ENCODE peak calls at places on chromosomes 11 and 22, in ten cellular contexts. J, R, D, M, P, V, N, W, E and L are unnamed samples.

GRCh38 chr22:34108168-34108567 is 187.9 kb upstream of the LARGE1 start:
- DNase-seq in J (no peak), R (no peak), D (no peak), M (no peak), P (no peak), V (no peak), N (no peak), W (no peak), E (no peak), L (no peak)

GRCh38 chr11:127345819-127346459 is 345.4 kb upstream of the KIRREL3 start:
- DNase-seq in J (no peak), R (no peak), D (peak), M (peak), P (peak), V (peak), N (peak), W (no peak), E (peak), L (peak)

GRCh38 chr11:66466225-66467033 is at the start of gene PELI3:
- DNase-seq in J (no peak), R (peak), D (peak), M (peak), P (peak), V (peak), N (peak), W (peak), E (peak), L (peak)

GRCh38 chr11:111777094-111778046 is 11.2 kb upstream of the PPP2R1B start:
- DNase-seq in J (peak), R (peak), D (peak), M (peak), P (peak), V (no peak), N (peak), W (no peak), E (peak), L (peak)

GRCh38 chr11:114440121-114440860 is 1.0 kb downstream of the REXO2 start:
- DNase-seq in J (no peak), R (peak), D (peak), M (no peak), P (no peak), V (no peak), N (no peak), W (no peak), E (peak), L (no peak)

GRCh38 chr11:13007702-13008435 is 1.2 kb upstream of the RASSF10 start:
- DNase-seq in J (no peak), R (no peak), D (no peak), M (no peak), P (peak), V (no peak), N (peak), W (no peak), E (no peak), L (no peak)

GRCh38 chr22:36934153-36934939 is 20.9 kb downstream of the CSF2RB start:
- DNase-seq in J (no peak), R (no peak), D (no peak), M (no peak), P (no peak), V (no peak), N (no peak), W (no peak), E (no peak), L (no peak)

GRCh38 chr22:44399906-44400762 is 87.4 kb upstream of the SHISAL1 start:
- DNase-seq in J (no peak), R (no peak), D (no peak), M (no peak), P (no peak), V (no peak), N (no peak), W (no peak), E (no peak), L (no peak)

GRCh38 chr11:3954448-3955298 is 99.2 kb downstream of the STIM1 start:
- DNase-seq in J (no peak), R (no peak), D (no peak), M (no peak), P (no peak), V (no peak), N (no peak), W (no peak), E (peak), L (peak)

GRCh38 chr11:18987454-18988231 is 48.4 kb upstream of the MRGPRX1 start:
- DNase-seq in J (no peak), R (no peak), D (no peak), M (no peak), P (peak), V (no peak), N (peak), W (no peak), E (peak), L (peak)

GRCh38 chr11:61042961-61043540 is 59.2 kb upstream of the CD5 start:
- DNase-seq in J (no peak), R (no peak), D (no peak), M (no peak), P (no peak), V (no peak), N (no peak), W (no peak), E (no peak), L (no peak)

GRCh38 chr22:25536578-25536977 is 27.9 kb upstream of the GRK3 start:
- DNase-seq in J (no peak), R (no peak), D (peak), M (no peak), P (no peak), V (no peak), N (no peak), W (no peak), E (peak), L (no peak)